ENCODE peak calls at places on chromosomes 11 and 22, in five cellular contexts. J is IMR-90, R is mesenchymal stem cell, B is mesendoderm, X is neuronal stem cell. K is an unnamed sample.

GRCh38 chr11:12246169-12246568 is 131.2 kb upstream of the PARVA start:
- DNase-seq in R (no peak), J (no peak), B (no peak), X (no peak), K (no peak)

GRCh38 chr11:61885166-61885778 is 6.1 kb downstream of the FADS3 start:
- DNase-seq in R (peak; percentile 22), B (peak; percentile 53), J (no peak), X (no peak), K (no peak)

GRCh38 chr22:31789803-31790202 is 36.0 kb downstream of the DEPDC5 start:
- DNase-seq in R (no peak), X (no peak), J (no peak), B (no peak), K (no peak)

GRCh38 chr11:113723706-113724246 is 17.7 kb upstream of the TMPRSS5 start:
- DNase-seq in J (no peak), R (no peak), X (no peak), B (no peak), K (no peak)

GRCh38 chr11:97937501-97937900 is 1083.2 kb upstream of the CNTN5 start:
- DNase-seq in R (peak; percentile 59), B (peak; percentile 2), J (peak; percentile 46), X (no peak), K (no peak)

GRCh38 chr22:46021577-46021976 is 44.6 kb upstream of the WNT7B start:
- DNase-seq in R (no peak), X (no peak), B (no peak), J (no peak), K (no peak)

GRCh38 chr22:20231499-20232236 is 36.5 kb downstream of the RTN4R start:
- DNase-seq in B (no peak), J (no peak), X (no peak), R (no peak), K (no peak)

GRCh38 chr22:21762712-21763581 is 27.4 kb upstream of the YPEL1 start:
- DNase-seq in B (no peak), J (no peak), R (no peak), X (no peak), K (no peak)

GRCh38 chr11:9888938-9889337 is 225.1 kb downstream of the SWAP70 start:
- DNase-seq in R (no peak), X (no peak), B (no peak), J (no peak), K (no peak)

GRCh38 chr11:22491826-22492225 is 133.8 kb downstream of the FANCF start:
- DNase-seq in R (no peak), X (no peak), J (peak; percentile 4), B (peak; percentile 48), K (peak; percentile 33)

GRCh38 chr11:87290304-87290922 is 252.7 kb downstream of the TMEM135 start:
- DNase-seq in J (peak; percentile 64), X (peak; percentile 42), R (peak; percentile 69), B (peak; percentile 68), K (no peak)

GRCh38 chr11:2511421-2512369 is 66.9 kb downstream of the KCNQ1 start:
- DNase-seq in B (no peak), X (no peak), J (no peak), R (no peak), K (no peak)

GRCh38 chr11:75475767-75476650 is 43.0 kb upstream of the KLHL35 start:
- DNase-seq in X (no peak), R (no peak), J (peak; percentile 60), B (no peak), K (no peak)

GRCh38 chr11:66976048-66976467 is 954 bp downstream of the C11orf86 start:
- DNase-seq in R (no peak), B (peak; percentile 81), J (no peak), X (peak; percentile 59), K (peak; percentile 86)

GRCh38 chr11:19766810-19767209 is 54.2 kb downstream of the NAV2 start:
- DNase-seq in B (no peak), J (peak; percentile 11), R (no peak), X (no peak), K (no peak)

GRCh38 chr11:14746857-14747256 is 103.3 kb downstream of the PDE3B start:
- DNase-seq in R (no peak), X (no peak), J (no peak), B (peak; percentile 10), K (no peak)

GRCh38 chr11:75571625-75572024 is 9.6 kb downstream of the SERPINH1 start:
- DNase-seq in B (no peak), R (no peak), J (no peak), X (no peak), K (no peak)

GRCh38 chr11:119751281-119752060 is 22.5 kb upstream of the NECTIN1 start:
- DNase-seq in B (no peak), J (no peak), R (no peak), X (no peak), K (no peak)

GRCh38 chr22:30277547-30278344 is 11.1 kb upstream of the OSM start:
- DNase-seq in J (peak; percentile 80), B (no peak), X (no peak), R (peak; percentile 65), K (no peak)

GRCh38 chr11:83990160-83990733 is 704.1 kb upstream of the CCDC90B start:
- DNase-seq in X (no peak), B (no peak), J (no peak), R (no peak), K (no peak)

GRCh38 chr22:41288245-41288946 is 2.4 kb upstream of the RANGAP1 start:
- DNase-seq in X (no peak), B (peak; percentile 96), J (peak; percentile 88), R (peak; percentile 95), K (peak; percentile 58)

GRCh38 chr11:66311470-66311964 is 5.3 kb downstream of the CD248 start:
- DNase-seq in B (peak; percentile 82), R (no peak), J (no peak), X (no peak), K (no peak)

GRCh38 chr11:114027941-114028340 is 31.6 kb upstream of the ZBTB16 start:
- DNase-seq in R (no peak), X (no peak), B (no peak), J (no peak), K (no peak)

GRCh38 chr11:118625976-118626375 is 18.6 kb downstream of the PHLDB1 start:
- DNase-seq in X (no peak), R (peak; percentile 17), B (peak; percentile 67), J (no peak), K (peak; percentile 68)

GRCh38 chr11:115843685-115844084 is 339.5 kb upstream of the CADM1 start:
- DNase-seq in X (no peak), R (no peak), B (no peak), J (no peak), K (no peak)

GRCh38 chr11:121961228-121961860 is 154.7 kb downstream of the BLID start:
- DNase-seq in J (peak; percentile 21), R (peak; percentile 15), X (no peak), B (no peak), K (no peak)

GRCh38 chr22:27299181-27300085 is 502.1 kb downstream of the MN1 start:
- DNase-seq in J (no peak), B (peak; percentile 12), X (no peak), R (no peak), K (no peak)

GRCh38 chr11:61111786-61112517 is 9.7 kb downstream of the CD5 start:
- DNase-seq in J (no peak), R (no peak), X (no peak), B (no peak), K (no peak)

GRCh38 chr11:45896392-45897068 is 10.5 kb downstream of the FREY1 start:
- DNase-seq in B (peak; percentile 55), R (no peak), X (peak; percentile 48), J (no peak), K (peak; percentile 82)

DNA sequence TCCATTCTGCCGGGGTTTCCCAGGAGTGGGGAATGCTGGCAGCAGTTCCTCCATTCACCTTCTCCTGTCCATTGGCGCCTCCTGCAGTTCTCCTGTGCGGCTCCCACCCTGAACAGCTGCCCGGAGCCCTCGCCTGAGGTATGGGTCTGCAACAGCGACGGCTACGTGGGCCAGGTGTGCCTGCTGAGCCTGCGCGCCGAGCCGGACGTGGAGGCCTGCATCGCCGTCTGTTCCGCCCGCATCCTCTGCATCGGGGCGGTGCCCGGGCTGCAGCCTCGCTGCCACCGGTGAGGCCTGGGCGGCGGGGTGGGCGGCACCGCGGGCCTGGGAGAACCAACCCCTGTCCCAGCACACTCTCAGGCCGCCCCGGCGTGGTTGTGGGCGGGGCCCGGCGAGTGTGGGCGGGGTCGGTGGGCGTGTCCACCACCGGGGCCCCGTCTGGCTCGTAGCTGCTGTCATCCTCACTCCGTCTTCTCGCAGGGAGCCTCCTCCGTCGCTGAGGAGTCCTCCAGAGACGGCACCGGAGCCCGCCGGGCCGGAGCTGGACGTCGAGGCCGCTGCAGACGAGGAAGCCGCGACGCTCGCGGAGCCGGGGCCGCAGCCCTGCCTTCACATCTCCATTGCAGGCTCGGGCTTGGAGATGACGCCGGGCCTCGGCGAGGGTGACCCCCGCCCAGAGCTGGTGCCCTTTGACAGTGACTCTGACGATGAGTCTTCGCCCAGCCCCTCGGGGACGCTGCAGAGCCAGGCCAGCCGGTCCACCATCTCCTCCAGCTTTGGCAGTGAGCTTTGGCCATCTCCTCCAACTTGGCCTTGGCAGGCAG is 14.0 kb upstream of the RELT start:
- DNase-seq in B (peak; percentile 92), X (peak; percentile 68), R (no peak), J (no peak), K (peak; percentile 97)
- H4K8ac ChIP-seq in B (no peak overlapping the region), X (no peak overlapping the region), R (no peak overlapping the region), J (no peak overlapping the region), K (no peak overlapping the region)

GRCh38 chr11:47642099-47642855 is at the start of gene MTCH2:
- DNase-seq in J (peak; percentile 97), B (peak; percentile 98), R (peak; percentile 97), X (peak; percentile 94), K (peak; percentile 96)
- H4K8ac ChIP-seq in J (peak within 1 kb of the TSS; percentile 97), B (no peak within 1 kb of the TSS), R (peak within 1 kb of the TSS; percentile 95), X (no peak within 1 kb of the TSS), K (no peak within 1 kb of the TSS)

DNA sequence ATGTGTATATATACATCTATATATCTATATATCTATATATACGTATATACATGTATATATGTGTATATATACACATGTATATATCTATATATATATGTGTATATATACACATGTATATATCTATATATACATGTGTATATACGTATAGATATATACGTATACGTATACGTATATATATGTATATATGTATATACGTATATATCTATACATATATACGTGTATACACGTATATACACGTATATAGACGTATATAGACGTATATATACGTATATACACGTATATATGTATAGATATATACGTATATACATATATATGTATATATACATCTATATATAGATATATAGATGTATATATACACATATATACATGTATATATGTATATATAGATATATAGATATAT is 25.1 kb upstream of the CAPRIN1 start:
- DNase-seq in R (no peak), B (no peak), X (no peak), J (no peak), K (no peak)
- H4K8ac ChIP-seq in R (no peak overlapping the region), B (no peak overlapping the region), X (no peak overlapping the region), J (no peak overlapping the region), K (no peak overlapping the region)

DNA sequence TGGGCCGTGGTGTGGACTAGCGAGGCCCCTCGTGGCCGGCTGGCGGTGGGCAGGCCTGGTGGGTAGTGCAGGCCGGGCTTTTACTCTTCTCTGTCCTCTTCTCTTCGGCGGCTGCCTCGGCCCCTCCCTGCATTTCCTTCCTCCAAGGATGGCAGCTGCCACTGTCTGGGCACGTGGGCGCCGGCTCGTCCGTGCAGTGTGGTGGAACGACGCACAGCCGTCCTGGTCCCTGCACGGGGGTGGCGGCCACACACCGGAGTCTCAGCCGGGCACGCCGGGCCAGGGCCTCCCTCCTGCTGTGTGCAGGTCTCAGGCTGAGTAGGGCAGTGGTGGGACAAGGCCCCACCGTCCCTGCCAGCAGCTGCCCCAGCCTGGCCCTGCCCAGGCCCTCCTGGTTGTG is 37.7 kb downstream of the MOB2 start:
- DNase-seq in R (no peak), J (no peak), X (no peak), B (no peak), K (no peak)
- H4K8ac ChIP-seq in R (no peak overlapping the region), J (no peak overlapping the region), X (no peak overlapping the region), B (no peak overlapping the region), K (no peak overlapping the region)

GRCh38 chr11:17012712-17013547 is 1.3 kb downstream of the PLEKHA7 start:
- DNase-seq in X (peak; percentile 57), J (peak; percentile 52), R (peak; percentile 81), B (peak; percentile 28), K (peak; percentile 71)
- H4K8ac ChIP-seq in X (no peak overlapping the region), J (no peak overlapping the region), R (no peak overlapping the region), B (no peak overlapping the region), K (no peak overlapping the region)